ENCODE peak calls at places on chromosome 4, in eight cellular contexts. A is activated naive CD4-positive, alpha-beta T cell treated with anti-CD3 and anti-CD28 coated beads, Interleukin-2, amount 50 U/mL, for 72 hours; D is kidney epithelial cell; F is CD4-positive, alpha-beta T cell; L is neuronal stem cell; O is CD8-positive, alpha-beta memory T cell; B is Kasumi-1; N is stromal cell of bone marrow. X is an unnamed sample.

GRCh38 chr4:92047209-92047877 is 256.4 kb upstream of the GRID2 start:
- DNase-seq in B (no peak), L (no peak), N (peak), D (no peak), O (no peak), F (no peak), A (no peak), X (no peak)

GRCh38 chr4:140790765-140791164 is 34.6 kb upstream of the TBC1D9 start:
- DNase-seq in F (no peak), N (no peak), O (no peak), A (no peak), L (no peak), D (no peak), B (peak), X (peak)

GRCh38 chr4:173506780-173507211 is 23.2 kb downstream of the HAND2 start:
- DNase-seq in B (no peak), L (no peak), O (no peak), A (no peak), D (no peak), N (no peak), F (no peak), X (no peak)

GRCh38 chr4:134421734-134422133 is 220.1 kb upstream of the PABPC4L start:
- DNase-seq in A (no peak), B (no peak), O (no peak), F (no peak), L (no peak), N (no peak), D (no peak), X (no peak)

GRCh38 chr4:77376788-77377460 is 219.9 kb downstream of the CCNG2 start:
- DNase-seq in O (no peak), A (no peak), D (no peak), B (no peak), N (no peak), L (no peak), F (no peak), X (no peak)

GRCh38 chr4:39118034-39118658 is 56.1 kb downstream of the KLHL5 start:
- DNase-seq in A (no peak), N (no peak), L (no peak), D (no peak), F (no peak), O (no peak), B (no peak), X (no peak)

GRCh38 chr4:1777822-1778641 is 15.1 kb upstream of the FGFR3 start:
- DNase-seq in L (peak), N (no peak), F (no peak), D (no peak), B (no peak), A (no peak), O (no peak), X (no peak)

GRCh38 chr4:123600426-123600825 is 203.8 kb downstream of the SPRY1 start:
- DNase-seq in N (no peak), L (no peak), A (no peak), O (no peak), D (no peak), F (no peak), B (no peak), X (no peak)

GRCh38 chr4:80215449-80216052 is 18.2 kb downstream of the PRDM8 start:
- DNase-seq in B (peak), L (no peak), D (no peak), O (no peak), A (no peak), F (no peak), N (no peak), X (peak)

GRCh38 chr4:145299380-145300076 is 119.1 kb upstream of the OTUD4 start:
- DNase-seq in A (peak), F (no peak), N (peak), O (no peak), L (no peak), B (peak), D (no peak), X (peak)

GRCh38 chr4:6909970-6910339 is 329 bp downstream of the TBC1D14 start:
- DNase-seq in N (no peak), A (no peak), D (no peak), L (no peak), B (peak), F (no peak), O (no peak), X (no peak)

GRCh38 chr4:138542191-138542771 is 300.1 kb upstream of the SLC7A11 start:
- DNase-seq in N (no peak), B (no peak), F (no peak), O (no peak), A (no peak), L (no peak), D (no peak), X (no peak)

GRCh38 chr4:149194061-149194460 is 621.6 kb downstream of the IQCM start:
- DNase-seq in L (no peak), N (no peak), O (no peak), D (no peak), B (no peak), A (no peak), F (no peak), X (no peak)

GRCh38 chr4:2795558-2796260 is 2.8 kb downstream of the SH3BP2 start:
- DNase-seq in D (no peak), B (no peak), L (no peak), N (no peak), A (no peak), O (no peak), F (no peak), X (no peak)

GRCh38 chr4:10050171-10051120 is 29.1 kb upstream of the SLC2A9 start:
- DNase-seq in N (no peak), D (no peak), L (no peak), B (no peak), F (no peak), A (no peak), O (no peak), X (no peak)

GRCh38 chr4:16897991-16898827 is at the start of gene LDB2:
- DNase-seq in D (no peak), B (no peak), O (no peak), N (peak), A (no peak), F (no peak), L (peak), X (no peak)

GRCh38 chr4:73704314-73705055 is 35.9 kb upstream of the CXCL8 start:
- DNase-seq in B (peak), A (no peak), O (no peak), D (peak), N (peak), F (no peak), L (no peak), X (no peak)

GRCh38 chr4:113069212-113069892 is 19.9 kb downstream of the ANK2 start:
- DNase-seq in A (no peak), B (no peak), L (no peak), N (peak), D (no peak), F (no peak), O (no peak), X (no peak)

GRCh38 chr4:39502034-39502658 is 25.1 kb downstream of the UGDH start:
- DNase-seq in B (no peak), D (no peak), O (no peak), N (peak), A (no peak), L (no peak), F (no peak), X (no peak)

GRCh38 chr4:184968784-184969201 is 49.5 kb upstream of the HELT start:
- DNase-seq in D (no peak), B (no peak), L (no peak), A (no peak), O (no peak), F (no peak), N (no peak), X (no peak)

GRCh38 chr4:3077796-3078195 is 3.3 kb downstream of the HTT start:
- DNase-seq in B (no peak), L (no peak), N (no peak), A (peak), F (no peak), D (no peak), O (no peak), X (peak)

GRCh38 chr4:85370400-85371032 is 104.4 kb upstream of the ARHGAP24 start:
- DNase-seq in F (no peak), L (peak), N (peak), A (no peak), D (peak), O (no peak), B (peak), X (peak)

GRCh38 chr4:152220201-152220666 is 315.7 kb downstream of the FBXW7 start:
- DNase-seq in F (no peak), A (peak), O (no peak), N (peak), L (no peak), D (no peak), B (no peak), X (no peak)

GRCh38 chr4:2426069-2426397 is 7.3 kb downstream of the CFAP99 start:
- DNase-seq in L (no peak), A (no peak), B (no peak), N (no peak), O (no peak), D (no peak), F (no peak), X (no peak)

GRCh38 chr4:6955261-6955911 is 45.8 kb downstream of the TBC1D14 start:
- DNase-seq in A (no peak), L (no peak), O (no peak), B (no peak), F (no peak), D (no peak), N (no peak), X (no peak)

GRCh38 chr4:169337510-169337909 is 66.8 kb upstream of the SH3RF1 start:
- DNase-seq in F (no peak), O (no peak), L (no peak), N (peak), A (no peak), D (peak), B (no peak), X (no peak)

X was measured in NAMALWA.